ENCODE peak calls at places on chromosomes 13 and 19, in four cellular contexts. V is Panc1, M is heart right ventricle, G is brain microvascular endothelial cell. S is an unnamed sample.

GRCh38 chr19:45492627-45493470 is 4.0 kb downstream of the RTN2 start:
- DNase-seq in V (no peak), M (peak; percentile 65), G (peak; percentile 61), S (peak; percentile 72)

GRCh38 chr19:16397791-16398529 is 73.3 kb downstream of the KLF2 start:
- DNase-seq in V (no peak), G (no peak), M (no peak), S (peak; percentile 82)

GRCh38 chr19:10462557-10462956 is 40.6 kb downstream of the KEAP1 start:
- DNase-seq in V (no peak), G (no peak), M (no peak), S (no peak)

GRCh38 chr13:76717092-76717491 is 169.1 kb downstream of the KCTD12 start:
- DNase-seq in G (peak; percentile 79), M (no peak), V (no peak), S (no peak)

GRCh38 chr19:20038358-20039202 is 725 bp downstream of the ZNF682 start:
- DNase-seq in V (no peak), M (no peak), G (no peak), S (peak; percentile 9)

GRCh38 chr13:74444161-74444571 is 310.0 kb upstream of the KLF12 start:
- DNase-seq in M (no peak), G (no peak), V (no peak), S (peak; percentile 46)

GRCh38 chr19:40713939-40714338 is 2.7 kb downstream of the COQ8B start:
- DNase-seq in M (no peak), V (no peak), G (no peak), S (no peak)

GRCh38 chr13:48431431-48431830 is 18.5 kb upstream of the LPAR6 start:
- DNase-seq in V (no peak), M (no peak), G (no peak), S (no peak)

GRCh38 chr19:35306473-35307246 is 14.7 kb downstream of the MAG start:
- DNase-seq in G (no peak), V (no peak), M (no peak), S (no peak)

GRCh38 chr19:53915000-53915399 is 5.9 kb downstream of the CACNG7 start:
- DNase-seq in V (no peak), M (no peak), G (no peak), S (no peak)

GRCh38 chr19:39998511-39998910 is 1.7 kb downstream of the ZNF546 start:
- DNase-seq in M (no peak), V (peak; percentile 93), G (no peak), S (peak; percentile 42)

GRCh38 chr13:92122454-92122853 is 724.0 kb downstream of the GPC5 start:
- DNase-seq in M (no peak), G (no peak), V (no peak), S (peak; percentile 2)

GRCh38 chr19:12828494-12828893 is 5.9 kb downstream of the RTBDN start:
- DNase-seq in G (no peak), V (no peak), M (no peak), S (no peak)

GRCh38 chr19:38183227-38183914 is 40.7 kb downstream of the DPF1 start:
- DNase-seq in G (peak; percentile 22), V (no peak), M (peak; percentile 65), S (peak; percentile 20)

GRCh38 chr13:71775946-71776345 is 91.1 kb downstream of the DACH1 start:
- DNase-seq in M (no peak), G (no peak), V (no peak), S (no peak)

GRCh38 chr19:30784850-30785459 is 412.8 kb downstream of the ZNF536 start:
- DNase-seq in G (peak; percentile 12), V (no peak), M (peak; percentile 39), S (peak; percentile 33)

GRCh38 chr19:12913871-12914690 is 5.0 kb downstream of the SYCE2 start:
- DNase-seq in G (no peak), M (no peak), V (no peak), S (no peak)

GRCh38 chr19:9009935-9010651 is at the start of gene MUC16:
- DNase-seq in V (no peak), M (no peak), G (no peak), S (no peak)

GRCh38 chr13:27665333-27665732 is 43.6 kb downstream of the POLR1D start:
- DNase-seq in V (no peak), M (no peak), G (no peak), S (peak; percentile 17)

GRCh38 chr13:106591299-106591698 is 23.4 kb upstream of the ARGLU1 start:
- DNase-seq in G (no peak), V (no peak), M (no peak), S (no peak)

GRCh38 chr13:38223093-38223492 is 126.6 kb upstream of the UFM1 start:
- DNase-seq in M (no peak), V (no peak), G (peak; percentile 35), S (peak; percentile 40)

GRCh38 chr13:45994752-45995151 is 57.8 kb downstream of the ZC3H13 start:
- DNase-seq in M (no peak), V (no peak), G (no peak), S (no peak)

GRCh38 chr19:18204394-18205179 is 745 bp upstream of the RAB3A start:
- DNase-seq in M (peak; percentile 43), V (no peak), G (peak; percentile 63), S (no peak)

GRCh38 chr19:16368385-16369305 is 44.0 kb downstream of the KLF2 start:
- DNase-seq in G (no peak), V (no peak), M (no peak), S (no peak)

GRCh38 chr13:83440465-83440864 is 441.8 kb downstream of the SLITRK1 start:
- DNase-seq in V (no peak), G (no peak), M (no peak), S (no peak)
- H3K4me3 ChIP-seq in V (no peak overlapping the region), G (no peak overlapping the region), M (no peak overlapping the region), S (no peak overlapping the region)

GRCh38 chr13:20456737-20457136 is 68.9 kb downstream of the CRYL1 start:
- DNase-seq in M (no peak), V (no peak), G (no peak), S (no peak)

GRCh38 chr13:20446900-20447299 is 78.8 kb downstream of the CRYL1 start:
- DNase-seq in V (no peak), M (no peak), G (no peak), S (no peak)

GRCh38 chr13:20446405-20446804 is 79.3 kb downstream of the CRYL1 start:
- DNase-seq in V (no peak), G (no peak), M (no peak), S (no peak)

GRCh38 chr13:20448470-20448869 is 77.2 kb downstream of the CRYL1 start:
- DNase-seq in M (no peak), V (no peak), G (no peak), S (no peak)

GRCh38 chr13:20451397-20451796 is 74.3 kb downstream of the CRYL1 start:
- DNase-seq in M (no peak), G (no peak), V (no peak), S (no peak)
- TF ChIP-seq CTCF in M (no peak), G (no peak), V (no peak), S (no peak)

DNA sequence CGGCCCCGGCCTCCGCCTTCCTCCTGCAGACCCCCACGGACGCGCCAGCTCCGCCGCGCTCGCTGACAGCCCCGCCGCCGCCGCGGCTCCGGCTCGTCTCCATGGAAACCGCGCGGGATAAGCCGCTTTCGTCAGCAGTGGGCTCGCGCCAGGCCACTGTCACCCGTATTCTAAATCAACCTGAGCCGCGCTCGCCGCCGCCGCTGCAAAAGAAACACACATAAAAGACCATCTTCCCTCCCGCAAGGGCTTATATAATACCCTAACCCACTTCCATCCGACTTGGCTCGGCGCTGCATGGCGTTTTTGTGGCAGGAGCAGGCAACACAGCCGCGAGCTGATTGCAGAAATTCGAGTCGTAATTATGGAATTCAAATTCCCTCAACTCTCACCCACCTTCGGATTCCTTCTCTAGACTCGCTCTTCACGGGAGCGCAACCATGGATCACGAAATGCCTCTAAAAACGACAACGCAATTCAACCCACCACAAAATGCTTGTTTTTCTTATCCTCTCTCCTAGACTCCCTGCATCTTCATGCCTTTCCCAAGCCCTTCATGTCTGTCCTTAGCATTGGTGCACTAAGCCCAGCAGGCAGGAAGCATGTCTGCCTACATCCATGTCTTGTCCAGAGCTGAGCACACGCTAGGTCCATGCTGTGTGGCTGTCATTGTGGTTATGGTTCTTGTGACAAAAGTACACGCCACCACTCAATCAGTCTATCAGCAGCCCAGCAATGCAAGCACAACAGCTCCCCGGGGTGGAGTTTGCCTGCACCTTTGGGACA is at the start of gene AMER2:
- DNase-seq in M (peak; percentile 22), V (no peak), G (no peak), S (peak; percentile 4)
- H3K4me3 ChIP-seq in M (peak within 1 kb of the TSS; percentile 40), V (no peak within 1 kb of the TSS), G (peak within 1 kb of the TSS; percentile 37), S (peak within 1 kb of the TSS; percentile 42)

DNA sequence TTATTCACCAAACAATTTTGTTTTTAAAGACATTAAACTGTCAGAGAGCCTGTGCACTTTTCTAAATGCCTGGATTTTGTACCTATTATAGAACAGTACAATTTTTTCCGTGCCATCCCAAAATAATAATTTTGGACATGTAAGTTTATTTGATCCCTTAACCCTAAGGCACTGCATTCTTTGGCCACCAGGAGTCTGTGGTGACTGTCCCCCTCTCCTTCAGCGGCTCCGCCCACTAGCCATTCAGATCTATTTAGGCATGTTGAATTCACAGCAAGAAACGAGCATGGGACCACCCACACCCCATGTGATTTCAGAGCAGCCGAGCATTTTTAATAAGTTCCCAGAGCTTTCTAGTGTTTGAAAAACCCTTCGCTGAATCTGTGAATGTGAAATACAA is 567.5 kb downstream of the MYO16 start:
- DNase-seq in M (no peak), V (no peak), G (no peak), S (no peak)
- TF ChIP-seq CTCF in M (no peak), V (no peak), G (peak; percentile 42), S (no peak)

GRCh38 chr19:51531349-51532315 is at the start of gene SIGLEC6:
- DNase-seq in M (peak; percentile 34), G (no peak), V (no peak), S (no peak)

GRCh38 chr19:51539821-51540366 is 8.4 kb upstream of the SIGLEC6 start:
- DNase-seq in V (no peak), G (no peak), M (no peak), S (no peak)

GRCh38 chr19:51530616-51531015 is 854 bp downstream of the SIGLEC6 start:
- DNase-seq in M (no peak), G (no peak), V (no peak), S (no peak)

GRCh38 chr19:51535535-51535934 is 4.1 kb upstream of the SIGLEC6 start:
- DNase-seq in G (no peak), V (no peak), M (no peak), S (no peak)
- H3K4me3 ChIP-seq in G (no peak overlapping the region), V (no peak overlapping the region), M (no peak overlapping the region), S (no peak overlapping the region)

GRCh38 chr13:42495751-42496150 is 78.2 kb upstream of the TNFSF11 start:
- DNase-seq in M (no peak), V (no peak), G (no peak), S (no peak)

GRCh38 chr13:42495256-42495655 is 78.7 kb upstream of the TNFSF11 start:
- DNase-seq in V (no peak), M (no peak), G (peak; percentile 67), S (peak; percentile 67)

GRCh38 chr13:42497798-42498197 is 76.2 kb upstream of the TNFSF11 start:
- DNase-seq in G (peak; percentile 86), M (no peak), V (no peak), S (peak; percentile 90)

GRCh38 chr13:42494157-42494556 is 79.8 kb upstream of the TNFSF11 start:
- DNase-seq in M (no peak), V (no peak), G (no peak), S (no peak)

DNA sequence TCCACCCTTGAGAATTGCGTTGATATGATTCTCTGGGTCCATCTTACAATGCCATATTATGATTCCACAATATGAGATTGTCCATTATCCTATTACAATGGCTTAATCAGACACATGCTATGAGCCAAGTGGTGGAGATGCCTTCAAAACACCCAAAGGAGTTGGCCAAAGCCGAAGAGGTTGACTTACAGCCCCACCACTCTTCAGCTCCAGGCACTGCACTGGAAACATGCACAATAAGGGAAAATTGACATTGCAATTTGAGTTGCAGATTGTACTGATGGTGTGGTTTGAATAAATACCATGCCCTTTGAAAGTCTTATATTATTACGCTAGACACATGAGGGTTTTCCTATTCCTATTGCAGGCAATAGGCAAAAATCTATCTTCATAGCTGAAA is 75.4 kb upstream of the TNFSF11 start:
- DNase-seq in M (no peak), G (no peak), V (no peak), S (peak; percentile 44)
- TF ChIP-seq CTCF in M (no peak), G (peak; percentile 33), V (no peak), S (peak; percentile 43)

S was measured in fibroblast of the aortic adventitia.